ENCODE peak calls at places on chromosomes 7 and 10, in six cellular contexts. N is A549, M is IMR-90, U is H54, H is HepG2, S is transverse colon. Y is an unnamed sample.

GRCh38 chr7:32428546-32428945 is 61.6 kb downstream of the LSM5 start:
- DNase-seq in M (no peak), N (no peak), S (no peak), H (no peak), U (no peak), Y (no peak)

GRCh38 chr7:147547252-147547897 is 1043.2 kb upstream of the C7orf33 start:
- DNase-seq in U (peak; percentile 6), S (peak; percentile 10), H (peak; percentile 10), M (peak; percentile 9), N (peak; percentile 28), Y (no peak)

GRCh38 chr10:34885901-34886300 is 70.8 kb upstream of the PARD3 start:
- DNase-seq in U (no peak), H (no peak), S (no peak), N (no peak), M (no peak), Y (no peak)

GRCh38 chr10:102611514-102612095 is 32.7 kb upstream of the TRIM8 start:
- DNase-seq in H (no peak), U (peak; percentile 53), N (no peak), S (no peak), M (peak; percentile 74), Y (no peak)

GRCh38 chr10:131218811-131219583 is 92.5 kb downstream of the TCERG1L start:
- DNase-seq in N (no peak), H (no peak), M (no peak), S (no peak), U (no peak), Y (no peak)

GRCh38 chr10:131215776-131216175 is 95.7 kb downstream of the TCERG1L start:
- DNase-seq in M (no peak), H (no peak), U (no peak), S (no peak), N (no peak), Y (no peak)

GRCh38 chr10:130500251-130501000 is 364.2 kb downstream of the GLRX3 start:
- DNase-seq in M (no peak), S (no peak), U (no peak), H (no peak), N (no peak), Y (no peak)

GRCh38 chr7:111041577-111041976 is 49.4 kb upstream of the LRRN3 start:
- DNase-seq in U (no peak), S (no peak), H (no peak), M (peak; percentile 1), N (no peak), Y (no peak)

GRCh38 chr10:21831986-21832735 is 171.4 kb downstream of the DNAJC1 start:
- DNase-seq in N (no peak), U (no peak), S (no peak), M (peak; percentile 60), H (no peak), Y (no peak)

GRCh38 chr7:92698237-92698841 is 108.1 kb upstream of the FAM133B start:
- DNase-seq in U (peak; percentile 9), H (peak; percentile 32), N (peak; percentile 59), M (peak; percentile 92), S (peak; percentile 25), Y (peak; percentile 23)

GRCh38 chr7:105015631-105015965 is 1.6 kb downstream of the KMT2E start:
- DNase-seq in N (no peak), H (no peak), U (no peak), M (peak; percentile 41), S (peak; percentile 61), Y (peak; percentile 61)

GRCh38 chr7:46383605-46384004 is 462.5 kb upstream of the IGFBP3 start:
- DNase-seq in M (peak; percentile 58), H (no peak), S (no peak), U (no peak), N (no peak), Y (no peak)

GRCh38 chr7:111083423-111083822 is 7.5 kb upstream of the LRRN3 start:
- DNase-seq in M (peak; percentile 78), S (no peak), U (no peak), H (no peak), N (no peak), Y (no peak)

GRCh38 chr10:70552585-70552984 is 50.0 kb downstream of the PRF1 start:
- DNase-seq in S (no peak), N (no peak), M (peak; percentile 31), U (no peak), H (no peak), Y (no peak)

GRCh38 chr10:21060626-21061025 is 163.5 kb upstream of the NEBL start:
- DNase-seq in S (no peak), M (no peak), H (no peak), U (no peak), N (no peak), Y (no peak)

GRCh38 chr10:90451283-90451682 is 406.6 kb downstream of the HTR7 start:
- DNase-seq in S (no peak), M (no peak), U (no peak), H (no peak), N (no peak), Y (no peak)

GRCh38 chr10:22805304-22805703 is 90.9 kb upstream of the PIP4K2A start:
- DNase-seq in H (peak; percentile 19), N (no peak), U (no peak), S (no peak), M (peak; percentile 58), Y (no peak)

GRCh38 chr7:17300012-17300411 is 1.6 kb downstream of the AHR start:
- DNase-seq in U (no peak), N (no peak), H (no peak), M (no peak), S (no peak), Y (no peak)

GRCh38 chr10:114367676-114368391 is 36.5 kb downstream of the AFAP1L2 start:
- DNase-seq in U (no peak), S (no peak), N (peak; percentile 75), M (no peak), H (no peak), Y (peak; percentile 61)

DNA sequence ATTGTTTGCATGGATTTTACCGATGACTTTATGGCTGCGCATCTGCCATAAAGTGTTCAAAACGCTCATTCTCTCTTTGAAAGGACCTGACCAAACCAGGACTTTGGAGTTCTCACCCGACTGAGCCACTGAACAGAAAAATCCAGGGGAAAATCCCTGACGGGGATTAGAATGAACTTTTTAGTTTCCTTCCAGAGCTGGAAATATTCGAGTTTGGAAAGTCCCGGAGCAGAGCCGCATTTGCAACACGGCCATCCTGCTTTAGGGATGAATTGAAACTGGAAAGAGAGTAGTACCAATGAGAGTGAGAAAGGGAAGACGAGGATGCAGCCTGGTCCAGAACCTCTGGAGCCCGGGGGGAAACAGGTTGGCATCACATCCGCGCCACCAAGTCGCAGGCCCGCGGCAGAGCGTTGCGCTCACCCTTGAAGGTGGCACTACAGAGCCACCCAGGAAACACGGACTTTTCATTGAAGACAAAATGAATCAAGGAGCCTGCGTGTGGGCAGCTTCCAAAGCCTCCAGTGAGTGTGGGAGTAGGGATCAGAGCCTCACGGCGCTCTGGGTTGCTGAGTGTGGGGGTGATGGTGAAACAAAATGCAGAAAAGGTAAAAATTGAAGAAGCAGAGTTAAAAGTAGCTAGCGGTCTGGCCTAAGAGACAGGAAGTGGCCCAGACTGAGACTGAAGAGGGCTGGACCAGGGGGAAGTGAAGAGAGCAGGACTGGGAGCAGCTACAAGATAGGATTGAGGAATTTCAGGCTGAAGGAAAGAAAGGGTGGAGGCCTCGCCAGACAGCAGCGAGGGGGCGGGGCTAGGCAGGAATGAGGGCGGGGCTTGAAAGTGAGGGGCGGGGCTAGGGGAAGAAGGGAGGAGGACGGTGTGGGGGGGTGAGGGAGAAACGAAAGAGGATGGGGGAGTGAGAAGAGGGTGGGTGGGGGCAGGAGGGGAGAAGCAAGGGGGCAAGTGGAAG is 1.9 kb downstream of the SMURF1 start:
- DNase-seq in N (peak; percentile 80), H (peak; percentile 23), M (peak; percentile 79), S (peak; percentile 76), U (peak; percentile 32), Y (peak; percentile 68)
- TF ChIP-seq POLR2A in N (peak; percentile 10), H (no peak), M (peak; percentile 58), S (no peak), U (peak; percentile 28), Y (peak; percentile 45)

GRCh38 chr7:29146082-29146706 is at the start of gene CPVL:
- DNase-seq in H (peak; percentile 71), N (no peak), M (no peak), S (peak; percentile 53), U (no peak), Y (peak; percentile 12)
- TF ChIP-seq POLR2A in H (peak; percentile 69), N (no peak), M (no peak), S (peak; percentile 39), U (no peak), Y (no peak)

GRCh38 chr7:36474283-36475010 is 84.8 kb downstream of the ANLN start:
- DNase-seq in U (peak; percentile 46), M (peak; percentile 41), S (no peak), H (no peak), N (no peak), Y (no peak)
- TF ChIP-seq POLR2A in U (no peak), M (no peak), S (no peak), H (no peak), N (no peak), Y (no peak)

GRCh38 chr10:11145498-11145855 is 127.8 kb downstream of the CELF2 start:
- DNase-seq in H (no peak), U (no peak), M (no peak), N (no peak), S (peak; percentile 63), Y (no peak)
- TF ChIP-seq POLR2A in H (no peak), U (no peak), M (no peak), N (no peak), S (peak; percentile 30), Y (no peak)

GRCh38 chr10:5424751-5425150 is 12.4 kb downstream of the NET1 start:
- DNase-seq in S (no peak), N (no peak), H (no peak), M (no peak), U (no peak), Y (no peak)
- TF ChIP-seq POLR2A in S (no peak), N (no peak), H (no peak), M (no peak), U (no peak), Y (no peak)

GRCh38 chr7:98878365-98879197 is at the start of gene TRRAP:
- DNase-seq in U (peak; percentile 85), M (peak; percentile 62), N (peak; percentile 79), S (peak; percentile 72), H (peak; percentile 35), Y (peak; percentile 41)
- TF ChIP-seq POLR2A in U (peak; percentile 40), M (peak; percentile 55), N (peak; percentile 34), S (peak; percentile 49), H (peak; percentile 69), Y (peak; percentile 34)

GRCh38 chr10:11245510-11245909 is 227.8 kb downstream of the CELF2 start:
- DNase-seq in N (no peak), M (no peak), H (no peak), S (no peak), U (no peak), Y (no peak)

GRCh38 chr10:11249134-11249533 is 231.5 kb downstream of the CELF2 start:
- DNase-seq in M (no peak), N (no peak), H (no peak), S (no peak), U (no peak), Y (no peak)

GRCh38 chr10:11245981-11246590 is 228.4 kb downstream of the CELF2 start:
- DNase-seq in U (no peak), N (no peak), H (no peak), S (no peak), M (no peak), Y (no peak)

GRCh38 chr10:11245095-11245479 is 227.4 kb downstream of the CELF2 start:
- DNase-seq in H (no peak), M (no peak), S (no peak), U (no peak), N (no peak), Y (no peak)

GRCh38 chr10:11246752-11247467 is 229.2 kb downstream of the CELF2 start:
- DNase-seq in S (no peak), H (no peak), M (no peak), U (no peak), N (no peak), Y (no peak)
- TF ChIP-seq POLR2A in S (no peak), H (no peak), M (no peak), U (no peak), N (no peak), Y (no peak)